ENCODE peak calls at places on chromosomes 1 and 21, in four cellular contexts. A is fibroblast of lung; V is body of pancreas; T is CD4-positive, alpha-beta memory T cell. I is an unnamed sample.

GRCh38 chr1:30325085-30325935 is 398.1 kb downstream of the MATN1 start:
- DNase-seq in V (no peak), T (no peak), A (no peak), I (no peak)

GRCh38 chr1:197775282-197776262 is at the start of gene DENND1B:
- DNase-seq in T (peak; percentile 88), V (peak; percentile 88), A (peak; percentile 52), I (peak; percentile 80)

GRCh38 chr1:24540906-24541710 is 14.8 kb upstream of the NCMAP start:
- DNase-seq in A (peak; percentile 82), V (peak; percentile 73), T (peak; percentile 65), I (no peak)

GRCh38 chr1:30525980-30526651 is 197.3 kb downstream of the MATN1 start:
- DNase-seq in T (no peak), V (peak; percentile 9), A (peak; percentile 64), I (peak; percentile 12)

GRCh38 chr1:175150596-175151319 is 41.8 kb downstream of the KIAA0040 start:
- DNase-seq in V (no peak), T (no peak), A (no peak), I (no peak)

GRCh38 chr1:29363536-29363935 is 127.2 kb downstream of the PTPRU start:
- DNase-seq in V (no peak), A (no peak), T (no peak), I (no peak)

GRCh38 chr1:94783342-94784264 is 36.6 kb upstream of the SLC44A3 start:
- DNase-seq in T (no peak), A (peak; percentile 96), V (peak; percentile 89), I (no peak)

GRCh38 chr21:44653656-44654575 is 543 bp downstream of the KRTAP12-4 start:
- DNase-seq in T (peak; percentile 87), A (no peak), V (peak; percentile 14), I (no peak)

GRCh38 chr1:2356911-2357845 is 34.2 kb downstream of the MORN1 start:
- DNase-seq in V (no peak), T (no peak), A (no peak), I (peak; percentile 6)

GRCh38 chr1:228299211-228299610 is 91.4 kb downstream of the OBSCN start:
- DNase-seq in T (no peak), A (no peak), V (no peak), I (no peak)

GRCh38 chr1:231162300-231162969 is 577 bp downstream of the TRIM67 start:
- DNase-seq in V (peak; percentile 30), A (peak; percentile 10), T (no peak), I (peak; percentile 72)

GRCh38 chr1:230288641-230289349 is 137.3 kb downstream of the PGBD5 start:
- DNase-seq in A (no peak), V (no peak), T (no peak), I (no peak)

GRCh38 chr1:178172939-178173338 is 79.0 kb downstream of the RASAL2 start:
- DNase-seq in V (no peak), A (peak; percentile 47), T (no peak), I (no peak)

GRCh38 chr1:152753586-152753985 is 4.2 kb upstream of the KPRP start:
- DNase-seq in T (no peak), V (no peak), A (no peak), I (no peak)

GRCh38 chr1:220734571-220735326 is 13.4 kb upstream of the MTARC2 start:
- DNase-seq in A (peak; percentile 69), T (no peak), V (peak; percentile 39), I (no peak)

GRCh38 chr1:178310685-178311105 is 186.1 kb downstream of the CLEC20A start:
- DNase-seq in V (peak; percentile 51), T (no peak), A (peak; percentile 88), I (no peak)

GRCh38 chr1:49765034-49765433 is 258.7 kb downstream of the AGBL4 start:
- DNase-seq in T (no peak), V (peak; percentile 76), A (no peak), I (peak; percentile 25)

GRCh38 chr1:231416896-231417295 is 5.2 kb downstream of the EGLN1 start:
- DNase-seq in T (no peak), A (no peak), V (no peak), I (no peak)

GRCh38 chr1:33180226-33181037 is 1.4 kb downstream of the TRIM62 start:
- DNase-seq in T (peak; percentile 79), A (peak; percentile 81), V (peak; percentile 94), I (peak; percentile 91)

GRCh38 chr21:44311108-44311507 is 11.3 kb downstream of the PFKL start:
- DNase-seq in V (no peak), T (no peak), A (no peak), I (no peak)

GRCh38 chr1:173646656-173647055 is 11.5 kb downstream of the TEX50 start:
- DNase-seq in A (no peak), T (no peak), V (no peak), I (no peak)

GRCh38 chr1:33445108-33445507 is 14.2 kb upstream of the PHC2 start:
- DNase-seq in A (no peak), T (no peak), V (no peak), I (no peak)

GRCh38 chr1:25700124-25700523 is 83.5 kb downstream of the MAN1C1 start:
- DNase-seq in A (peak; percentile 78), V (peak; percentile 43), T (no peak), I (no peak)

GRCh38 chr1:56456426-56457101 is 122.8 kb downstream of the PLPP3 start:
- DNase-seq in V (no peak), T (no peak), A (no peak), I (no peak)

GRCh38 chr1:168945870-168946269 is 160.6 kb upstream of the ATP1B1 start:
- DNase-seq in V (peak; percentile 67), A (no peak), T (no peak), I (no peak)

GRCh38 chr1:226602186-226603029 is 53.8 kb downstream of the STUM start:
- DNase-seq in A (peak; percentile 95), V (peak; percentile 31), T (no peak), I (no peak)

GRCh38 chr1:225998560-225999226 is 450 bp downstream of the SDE2 start:
- DNase-seq in T (no peak), V (no peak), A (peak; percentile 43), I (no peak)

GRCh38 chr1:228515200-228515834 is 28.1 kb downstream of the RNF187 start:
- DNase-seq in V (peak; percentile 13), T (no peak), A (peak; percentile 67), I (no peak)

GRCh38 chr1:211551628-211552465 is 27.1 kb downstream of the SLC30A1 start:
- DNase-seq in A (peak; percentile 74), T (no peak), V (no peak), I (no peak)

GRCh38 chr1:33902486-33903209 is 38.8 kb downstream of the HMGB4 start:
- DNase-seq in V (no peak), T (no peak), A (no peak), I (no peak)

GRCh38 chr1:51973587-51974474 is 16.7 kb downstream of the RAB3B start:
- DNase-seq in T (no peak), A (peak; percentile 32), V (no peak), I (no peak)

GRCh38 chr1:165988275-165988674 is 160.9 kb downstream of the UCK2 start:
- DNase-seq in V (no peak), T (no peak), A (no peak), I (no peak)

GRCh38 chr1:180155202-180155682 is 573 bp downstream of the QSOX1 start:
- DNase-seq in A (no peak), T (no peak), V (peak; percentile 41), I (no peak)

GRCh38 chr1:104953555-104953954 is 1203.9 kb downstream of the AMY1C start:
- DNase-seq in A (no peak), V (no peak), T (no peak), I (no peak)

GRCh38 chr1:158999301-159000069 is 10.2 kb upstream of the IFI16 start:
- DNase-seq in V (peak; percentile 69), A (peak; percentile 98), T (no peak), I (peak; percentile 63)

GRCh38 chr1:20389551-20389950 is 96.5 kb downstream of the CAMK2N1 start:
- DNase-seq in A (no peak), V (no peak), T (no peak), I (no peak)
- H3K4me1 ChIP-seq in A (no peaks in the 10 kb centered on the region), V (no peaks in the 10 kb centered on the region), T (no peaks in the 10 kb centered on the region), I (no peaks in the 10 kb centered on the region)

GRCh38 chr1:111198836-111199235 is 1.6 kb downstream of the DENND2D start:
- DNase-seq in T (no peak), A (no peak), V (no peak), I (no peak)
- H3K4me1 ChIP-seq in T (peaks cover 74% of the 10 kb centered on the region), A (peaks cover 7% of the 10 kb centered on the region), V (peaks cover 55% of the 10 kb centered on the region), I (no peaks in the 10 kb centered on the region)

DNA sequence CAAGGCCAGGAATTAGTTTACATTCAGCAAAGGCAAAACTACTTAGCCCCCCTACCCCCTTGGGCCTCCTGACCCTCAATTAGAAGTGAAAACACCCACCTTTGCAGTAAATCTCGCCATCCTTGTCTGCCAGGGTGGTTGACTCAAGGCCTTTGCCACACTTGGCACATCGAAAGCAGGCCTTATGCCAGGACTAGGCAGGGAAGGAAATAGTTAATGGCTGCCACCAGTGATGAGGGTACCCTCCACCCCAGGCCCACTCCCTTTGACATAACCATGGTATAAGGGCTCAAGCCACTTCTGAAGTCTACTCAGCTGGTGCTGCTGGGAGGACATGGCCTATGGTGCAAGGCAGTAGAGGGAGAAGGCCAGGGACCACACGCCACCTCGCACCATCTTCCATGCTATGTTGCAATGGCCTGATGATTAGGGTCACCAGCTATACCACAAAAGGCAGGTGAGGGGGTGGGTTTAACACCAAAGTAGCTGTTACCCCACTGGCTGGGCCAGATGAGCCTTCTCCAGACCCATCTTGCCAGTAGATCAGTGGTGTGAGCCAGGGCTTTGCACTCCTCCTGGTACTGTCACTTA is 16.3 kb upstream of the PHLDA3 start:
- DNase-seq in T (no peak), V (no peak), A (no peak), I (no peak)
- H3K4me1 ChIP-seq in T (peaks cover 19% of the 10 kb centered on the region), V (peaks cover 39% of the 10 kb centered on the region), A (peaks cover 29% of the 10 kb centered on the region), I (no peaks in the 10 kb centered on the region)

GRCh38 chr1:167721617-167722151 is at the start of gene MPZL1:
- DNase-seq in T (peak; percentile 82), A (peak; percentile 95), V (peak; percentile 95), I (peak; percentile 94)
- H3K4me1 ChIP-seq in T (peaks cover 30% of the 10 kb centered on the region), A (peaks cover 2% of the 10 kb centered on the region), V (peaks cover 25% of the 10 kb centered on the region), I (peaks cover 3% of the 10 kb centered on the region)

GRCh38 chr1:21318714-21319159 is 28.5 kb upstream of the ECE1 start:
- DNase-seq in V (peak; percentile 86), T (no peak), A (peak; percentile 89), I (peak; percentile 92)

GRCh38 chr1:21319447-21320407 is 29.5 kb upstream of the ECE1 start:
- DNase-seq in A (no peak), T (no peak), V (peak; percentile 87), I (peak; percentile 33)

GRCh38 chr1:21322681-21323016 is 32.4 kb upstream of the ECE1 start:
- DNase-seq in A (no peak), T (no peak), V (no peak), I (no peak)

GRCh38 chr1:21321963-21322680 is 31.9 kb upstream of the ECE1 start:
- DNase-seq in V (no peak), A (no peak), T (no peak), I (no peak)

GRCh38 chr1:21320410-21321107 is 30.3 kb upstream of the ECE1 start:
- DNase-seq in T (no peak), V (no peak), A (no peak), I (no peak)
- H3K4me1 ChIP-seq in T (peaks cover 44% of the 10 kb centered on the region), V (peaks cover 99% of the 10 kb centered on the region), A (peaks cover 75% of the 10 kb centered on the region), I (peaks cover 66% of the 10 kb centered on the region)